ENCODE peak calls at places on chromosomes 5 and 9, in four cellular contexts. Y is HL-60, H is K562, V is GM12878. R is an unnamed sample.

GRCh38 chr5:78754655-78755054 is 106.1 kb upstream of the LHFPL2 start:
- DNase-seq in H (no peak), V (no peak), Y (no peak), R (no peak)

GRCh38 chr9:83199240-83199639 is 136.3 kb upstream of the RASEF start:
- DNase-seq in Y (no peak), H (no peak), V (no peak), R (no peak)

GRCh38 chr5:77937015-77937908 is 161.1 kb upstream of the TBCA start:
- DNase-seq in V (peak; percentile 52), Y (no peak), H (no peak), R (no peak)

GRCh38 chr5:107369622-107370021 is 301.1 kb downstream of the EFNA5 start:
- DNase-seq in H (no peak), V (no peak), Y (no peak), R (no peak)

GRCh38 chr9:109117856-109118801 is 1.6 kb downstream of the TMEM245 start:
- DNase-seq in H (peak; percentile 69), V (no peak), Y (no peak), R (no peak)

GRCh38 chr5:145495741-145496140 is 339.4 kb downstream of the PRELID2 start:
- DNase-seq in Y (no peak), V (no peak), H (no peak), R (no peak)

GRCh38 chr9:698276-698675 is 143.2 kb upstream of the DMRT1 start:
- DNase-seq in V (no peak), Y (no peak), H (no peak), R (no peak)

GRCh38 chr9:98861881-98862501 is 54.5 kb downstream of the GALNT12 start:
- DNase-seq in Y (peak; percentile 56), V (no peak), H (no peak), R (no peak)

GRCh38 chr5:76305264-76305663 is 97.8 kb upstream of the IQGAP2 start:
- DNase-seq in V (no peak), Y (peak; percentile 47), H (no peak), R (no peak)

GRCh38 chr9:120935383-120935857 is 8.8 kb upstream of the TRAF1 start:
- DNase-seq in Y (peak; percentile 85), H (peak; percentile 63), V (no peak), R (no peak)

GRCh38 chr5:139816566-139816965 is 21.0 kb downstream of the PSD2 start:
- DNase-seq in V (no peak), Y (no peak), H (no peak), R (no peak)

GRCh38 chr9:112881366-112881765 is 9.3 kb downstream of the SLC46A2 start:
- DNase-seq in H (no peak), Y (no peak), V (no peak), R (no peak)

GRCh38 chr9:86902606-86903460 is 44.5 kb downstream of the GAS1 start:
- DNase-seq in V (no peak), Y (no peak), H (no peak), R (no peak)

GRCh38 chr9:3441197-3441816 is 84.5 kb downstream of the RFX3 start:
- DNase-seq in Y (peak; percentile 10), V (peak; percentile 24), H (peak; percentile 10), R (no peak)

GRCh38 chr5:1343315-1343751 is 1.6 kb downstream of the CLPTM1L start:
- DNase-seq in Y (no peak), V (no peak), H (no peak), R (no peak)

GRCh38 chr5:123365163-123365562 is 58.0 kb downstream of the CEP120 start:
- DNase-seq in H (no peak), Y (no peak), V (no peak), R (no peak)

GRCh38 chr5:122150128-122150685 is 20.9 kb downstream of the ZNF474 start:
- DNase-seq in Y (no peak), H (no peak), V (no peak), R (no peak)

GRCh38 chr5:150411245-150411979 is 1.3 kb downstream of the CD74 start:
- DNase-seq in Y (peak; percentile 25), H (no peak), V (no peak), R (no peak)

GRCh38 chr5:168829922-168830417 is 250.8 kb upstream of the PANK3 start:
- DNase-seq in V (no peak), Y (no peak), H (no peak), R (no peak)

GRCh38 chr9:6915635-6916034 is 157.9 kb downstream of the KDM4C start:
- DNase-seq in H (no peak), Y (no peak), V (no peak), R (no peak)

GRCh38 chr5:93658044-93658443 is 75.0 kb downstream of the NR2F1 start:
- DNase-seq in V (no peak), Y (no peak), H (no peak), R (no peak)

GRCh38 chr9:81195206-81195605 is 494.1 kb downstream of the TLE1 start:
- DNase-seq in Y (no peak), H (no peak), V (no peak), R (no peak)

GRCh38 chr5:150989695-150990094 is 30.7 kb upstream of the GPX3 start:
- DNase-seq in Y (no peak), V (no peak), H (peak; percentile 19), R (no peak)

GRCh38 chr9:118336952-118337349 is 632.7 kb downstream of the TLR4 start:
- DNase-seq in V (no peak), Y (no peak), H (no peak), R (no peak)
- TF ChIP-seq SPI1 in V (no peak), Y (no peak), H (no peak), R (no peak)

GRCh38 chr5:54214747-54215146 is 95.6 kb downstream of the ARL15 start:
- DNase-seq in Y (no peak), H (no peak), V (no peak), R (no peak)

GRCh38 chr5:54215233-54215736 is 95.1 kb downstream of the ARL15 start:
- DNase-seq in H (no peak), Y (no peak), V (no peak), R (no peak)

GRCh38 chr5:54220230-54221040 is 89.9 kb downstream of the ARL15 start:
- DNase-seq in Y (no peak), V (no peak), H (no peak), R (no peak)

GRCh38 chr5:54221096-54221495 is 89.3 kb downstream of the ARL15 start:
- DNase-seq in V (no peak), H (no peak), Y (no peak), R (no peak)

GRCh38 chr5:54217826-54218503 is 92.4 kb downstream of the ARL15 start:
- DNase-seq in V (no peak), H (peak; percentile 25), Y (peak; percentile 14), R (peak; percentile 5)
- TF ChIP-seq SPI1 in V (no peak), H (no peak), Y (no peak), R (no peak)

DNA sequence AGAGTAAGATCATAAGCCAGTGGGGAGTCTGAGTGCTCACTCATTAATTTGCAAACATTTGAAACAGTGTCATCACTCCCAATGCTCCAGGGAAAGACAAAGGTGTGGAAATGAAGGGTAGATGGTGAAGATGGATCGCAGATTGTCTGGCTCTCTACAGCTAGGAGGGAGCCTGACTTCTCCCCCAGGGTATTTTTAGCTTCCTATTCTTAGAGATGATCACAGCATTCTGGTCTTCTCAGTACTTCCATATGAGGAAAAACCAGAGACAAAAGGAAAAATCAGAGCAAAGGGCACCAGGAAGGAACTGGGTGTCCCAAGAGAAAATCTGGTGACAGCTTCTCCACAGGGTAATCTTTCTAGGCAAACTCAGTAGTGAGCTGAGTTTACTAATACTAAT is 401.9 kb upstream of the GRIA1 start:
- DNase-seq in V (no peak), H (no peak), Y (no peak), R (no peak)
- TF ChIP-seq SPI1 in V (no peak), H (no peak), Y (no peak), R (no peak)

GRCh38 chr9:19378154-19378553 is 1.9 kb downstream of the RPS6 start:
- DNase-seq in Y (peak; percentile 29), H (no peak), V (no peak), R (no peak)

GRCh38 chr9:19373527-19373926 is 6.5 kb downstream of the RPS6 start:
- DNase-seq in H (no peak), Y (peak; percentile 8), V (no peak), R (no peak)

GRCh38 chr9:19376931-19377330 is 3.1 kb downstream of the RPS6 start:
- DNase-seq in Y (no peak), H (no peak), V (no peak), R (no peak)

GRCh38 chr9:19372576-19372975 is 7.5 kb downstream of the RPS6 start:
- DNase-seq in V (no peak), H (no peak), Y (no peak), R (no peak)

GRCh38 chr9:19375536-19375935 is 4.5 kb downstream of the RPS6 start:
- DNase-seq in Y (no peak), H (no peak), V (no peak), R (no peak)
- TF ChIP-seq SPI1 in Y (no peak), H (no peak), V (no peak), R (no peak)

DNA sequence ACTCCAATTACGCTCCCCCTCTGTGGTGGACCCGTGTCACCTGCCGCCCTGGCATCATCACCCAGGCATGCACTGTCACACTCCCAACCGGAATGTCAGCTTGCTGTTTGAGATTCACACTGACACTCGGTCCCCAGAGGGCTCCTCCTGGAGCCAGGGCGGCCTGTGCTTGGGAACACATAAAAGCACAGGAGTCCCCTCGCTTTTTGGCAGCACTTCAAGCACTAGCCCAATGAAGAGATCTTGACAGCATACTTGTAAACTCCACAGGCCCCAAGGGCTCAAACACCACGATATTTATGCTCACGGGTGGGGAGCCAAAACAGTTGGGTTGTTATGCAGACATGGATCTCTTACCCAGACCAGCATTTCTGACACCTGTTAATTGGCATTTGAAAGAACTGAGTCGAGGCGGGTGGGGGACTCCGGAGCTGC is 90.8 kb upstream of the EGFLAM start:
- DNase-seq in V (no peak), Y (no peak), H (no peak), R (no peak)
- TF ChIP-seq SPI1 in V (no peak), Y (no peak), H (no peak), R (no peak)

DNA sequence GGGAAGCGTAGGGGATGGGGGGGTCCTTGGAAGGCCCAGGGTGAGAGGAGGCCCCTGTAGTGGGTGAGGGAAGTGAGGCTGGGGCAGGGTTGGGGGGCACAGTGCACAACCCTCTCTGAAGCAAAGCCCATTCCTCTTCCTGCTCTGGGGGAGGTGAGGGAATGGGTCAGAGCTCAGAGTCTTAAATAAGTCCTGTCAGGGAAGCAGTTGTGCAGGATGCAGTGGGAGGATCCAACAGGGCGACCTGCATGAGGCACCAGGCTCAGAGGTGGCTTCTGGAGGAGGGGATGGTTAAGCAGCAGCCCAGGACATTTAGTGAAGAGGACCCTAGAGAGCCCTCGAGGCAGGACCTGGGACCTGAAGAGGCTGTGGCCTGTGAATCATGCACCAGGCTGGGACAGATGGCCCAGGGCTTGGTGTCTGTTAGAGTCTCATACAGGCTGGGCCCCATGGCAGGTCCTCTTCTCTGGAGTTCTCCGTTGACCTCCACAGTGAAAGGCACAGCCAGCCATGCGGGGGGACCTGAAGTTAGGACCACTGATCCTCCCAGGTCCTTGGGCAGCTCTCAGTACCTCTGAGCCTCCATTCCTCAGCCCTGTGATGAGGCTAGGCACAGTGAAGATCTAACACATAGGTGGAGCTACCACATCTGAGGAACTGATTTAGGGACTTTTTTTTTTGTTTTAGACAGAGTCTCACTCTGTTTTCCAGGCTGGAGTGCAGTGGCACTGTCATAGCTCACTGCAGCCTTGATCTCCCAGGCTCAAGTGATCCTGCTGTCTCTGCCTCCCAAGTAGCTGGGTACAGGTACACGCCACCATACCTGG is 60.9 kb upstream of the GARNL3 start:
- DNase-seq in Y (no peak), V (no peak), H (no peak), R (no peak)
- TF ChIP-seq SPI1 in Y (no peak), V (no peak), H (no peak), R (no peak)

GRCh38 chr5:174625591-174626365 is 98.6 kb upstream of the MSX2 start:
- DNase-seq in H (no peak), V (no peak), Y (no peak), R (no peak)
- TF ChIP-seq SPI1 in H (no peak), V (no peak), Y (no peak), R (no peak)